ENCODE peak calls at places on chromosomes 13 and 19, in ten cellular contexts. One of them, this sample, is unnamed.

GRCh38 chr19:2494447-2495129 is 18.7 kb downstream of the GADD45B start:
- DNase-seq in MV-4-11: peak; percentile 48
- DNase-seq in choroid plexus epithelial cell: peak; percentile 85
- DNase-seq in amygdala: peak; percentile 64
- DNase-seq in pancreas: peak; percentile 80
- DNase-seq in T-helper 9 cell: peak; percentile 62
- DNase-seq in stimulated activated CD4-positive, alpha-beta T cell treated with anti-CD3 and anti-CD28 coated beads, Interleukin-15, amount 100 ng/mL, for 24 hours: peak; percentile 72
- DNase-seq in M059J: peak; percentile 69
- DNase-seq in GM18507: no peak
- DNase-seq in SW480: peak; percentile 34
- DNase-seq in this sample: peak; percentile 82

GRCh38 chr13:109918179-109918651 is 131.8 kb upstream of the IRS2 start:
- DNase-seq in T-helper 9 cell: no peak
- DNase-seq in GM18507: no peak
- DNase-seq in stimulated activated CD4-positive, alpha-beta T cell treated with anti-CD3 and anti-CD28 coated beads, Interleukin-15, amount 100 ng/mL, for 24 hours: no peak
- DNase-seq in MV-4-11: no peak
- DNase-seq in M059J: peak; percentile 19
- DNase-seq in amygdala: peak; percentile 12
- DNase-seq in pancreas: no peak
- DNase-seq in SW480: no peak
- DNase-seq in choroid plexus epithelial cell: peak; percentile 9
- DNase-seq in this sample: no peak

GRCh38 chr13:69264362-69265334 is 843.0 kb upstream of the ATXN8OS start:
- DNase-seq in MV-4-11: no peak
- DNase-seq in M059J: no peak
- DNase-seq in pancreas: no peak
- DNase-seq in choroid plexus epithelial cell: no peak
- DNase-seq in GM18507: no peak
- DNase-seq in T-helper 9 cell: no peak
- DNase-seq in amygdala: no peak
- DNase-seq in SW480: peak; percentile 2
- DNase-seq in stimulated activated CD4-positive, alpha-beta T cell treated with anti-CD3 and anti-CD28 coated beads, Interleukin-15, amount 100 ng/mL, for 24 hours: no peak
- DNase-seq in this sample: no peak

GRCh38 chr19:3554254-3555083 is 2.9 kb downstream of the MFSD12 start:
- DNase-seq in amygdala: no peak
- DNase-seq in MV-4-11: peak; percentile 44
- DNase-seq in stimulated activated CD4-positive, alpha-beta T cell treated with anti-CD3 and anti-CD28 coated beads, Interleukin-15, amount 100 ng/mL, for 24 hours: no peak
- DNase-seq in choroid plexus epithelial cell: no peak
- DNase-seq in T-helper 9 cell: peak; percentile 28
- DNase-seq in SW480: no peak
- DNase-seq in M059J: no peak
- DNase-seq in pancreas: no peak
- DNase-seq in GM18507: no peak
- DNase-seq in this sample: no peak

GRCh38 chr19:40365613-40366401 is 17.3 kb downstream of the PLD3 start:
- DNase-seq in amygdala: peak; percentile 71
- DNase-seq in T-helper 9 cell: peak; percentile 18
- DNase-seq in MV-4-11: peak; percentile 67
- DNase-seq in pancreas: peak; percentile 50
- DNase-seq in GM18507: peak; percentile 60
- DNase-seq in M059J: no peak
- DNase-seq in stimulated activated CD4-positive, alpha-beta T cell treated with anti-CD3 and anti-CD28 coated beads, Interleukin-15, amount 100 ng/mL, for 24 hours: peak; percentile 73
- DNase-seq in SW480: no peak
- DNase-seq in choroid plexus epithelial cell: peak; percentile 85
- DNase-seq in this sample: peak; percentile 50

GRCh38 chr13:36998624-36999041 is 507 bp downstream of the ALG5 start:
- DNase-seq in pancreas: peak; percentile 39
- DNase-seq in choroid plexus epithelial cell: no peak
- DNase-seq in M059J: no peak
- DNase-seq in stimulated activated CD4-positive, alpha-beta T cell treated with anti-CD3 and anti-CD28 coated beads, Interleukin-15, amount 100 ng/mL, for 24 hours: peak; percentile 27
- DNase-seq in GM18507: no peak
- DNase-seq in T-helper 9 cell: peak; percentile 8
- DNase-seq in MV-4-11: no peak
- DNase-seq in SW480: peak; percentile 12
- DNase-seq in amygdala: peak; percentile 11
- DNase-seq in this sample: peak; percentile 29

GRCh38 chr19:1237027-1237659 is 662 bp downstream of the CBARP start:
- DNase-seq in T-helper 9 cell: no peak
- DNase-seq in M059J: no peak
- DNase-seq in choroid plexus epithelial cell: no peak
- DNase-seq in pancreas: no peak
- DNase-seq in SW480: no peak
- DNase-seq in MV-4-11: no peak
- DNase-seq in GM18507: no peak
- DNase-seq in amygdala: peak; percentile 45
- DNase-seq in stimulated activated CD4-positive, alpha-beta T cell treated with anti-CD3 and anti-CD28 coated beads, Interleukin-15, amount 100 ng/mL, for 24 hours: no peak
- DNase-seq in this sample: no peak

GRCh38 chr13:50130686-50131051 is 115.4 kb downstream of the KCNRG start:
- DNase-seq in GM18507: no peak
- DNase-seq in choroid plexus epithelial cell: peak; percentile 60
- DNase-seq in M059J: no peak
- DNase-seq in MV-4-11: no peak
- DNase-seq in T-helper 9 cell: peak; percentile 12
- DNase-seq in pancreas: no peak
- DNase-seq in amygdala: no peak
- DNase-seq in stimulated activated CD4-positive, alpha-beta T cell treated with anti-CD3 and anti-CD28 coated beads, Interleukin-15, amount 100 ng/mL, for 24 hours: peak; percentile 18
- DNase-seq in SW480: peak; percentile 50
- DNase-seq in this sample: no peak

GRCh38 chr19:28966737-28967401 is 246.1 kb downstream of the UQCRFS1 start:
- DNase-seq in GM18507: no peak
- DNase-seq in choroid plexus epithelial cell: peak; percentile 31
- DNase-seq in T-helper 9 cell: no peak
- DNase-seq in pancreas: no peak
- DNase-seq in MV-4-11: no peak
- DNase-seq in SW480: peak; percentile 10
- DNase-seq in amygdala: no peak
- DNase-seq in stimulated activated CD4-positive, alpha-beta T cell treated with anti-CD3 and anti-CD28 coated beads, Interleukin-15, amount 100 ng/mL, for 24 hours: no peak
- DNase-seq in M059J: no peak
- DNase-seq in this sample: no peak

GRCh38 chr19:12450817-12451216 is 10.0 kb upstream of the ZNF443 start:
- DNase-seq in M059J: no peak
- DNase-seq in GM18507: no peak
- DNase-seq in MV-4-11: no peak
- DNase-seq in pancreas: no peak
- DNase-seq in T-helper 9 cell: no peak
- DNase-seq in SW480: no peak
- DNase-seq in choroid plexus epithelial cell: no peak
- DNase-seq in amygdala: no peak
- DNase-seq in stimulated activated CD4-positive, alpha-beta T cell treated with anti-CD3 and anti-CD28 coated beads, Interleukin-15, amount 100 ng/mL, for 24 hours: no peak
- DNase-seq in this sample: no peak

GRCh38 chr13:31038834-31039552 is 106.5 kb downstream of the TEX26 start:
- DNase-seq in M059J: peak; percentile 82
- DNase-seq in choroid plexus epithelial cell: peak; percentile 74
- DNase-seq in amygdala: no peak
- DNase-seq in MV-4-11: peak; percentile 98
- DNase-seq in GM18507: peak; percentile 49
- DNase-seq in T-helper 9 cell: no peak
- DNase-seq in stimulated activated CD4-positive, alpha-beta T cell treated with anti-CD3 and anti-CD28 coated beads, Interleukin-15, amount 100 ng/mL, for 24 hours: peak; percentile 48
- DNase-seq in pancreas: no peak
- DNase-seq in SW480: peak; percentile 80
- DNase-seq in this sample: no peak

GRCh38 chr13:30453727-30454126 is 12.0 kb downstream of the HMGB1 start:
- DNase-seq in amygdala: no peak
- DNase-seq in stimulated activated CD4-positive, alpha-beta T cell treated with anti-CD3 and anti-CD28 coated beads, Interleukin-15, amount 100 ng/mL, for 24 hours: no peak
- DNase-seq in SW480: peak; percentile 33
- DNase-seq in T-helper 9 cell: no peak
- DNase-seq in pancreas: no peak
- DNase-seq in choroid plexus epithelial cell: peak; percentile 58
- DNase-seq in MV-4-11: peak; percentile 86
- DNase-seq in M059J: no peak
- DNase-seq in GM18507: no peak
- DNase-seq in this sample: no peak

GRCh38 chr19:39127812-39128510 is 2.4 kb downstream of the PAK4 start:
- DNase-seq in T-helper 9 cell: no peak
- DNase-seq in M059J: no peak
- DNase-seq in MV-4-11: no peak
- DNase-seq in choroid plexus epithelial cell: no peak
- DNase-seq in SW480: no peak
- DNase-seq in stimulated activated CD4-positive, alpha-beta T cell treated with anti-CD3 and anti-CD28 coated beads, Interleukin-15, amount 100 ng/mL, for 24 hours: no peak
- DNase-seq in amygdala: no peak
- DNase-seq in GM18507: no peak
- DNase-seq in pancreas: peak; percentile 92
- DNase-seq in this sample: no peak

GRCh38 chr19:17673937-17674799 is 14.0 kb downstream of the UNC13A start:
- DNase-seq in T-helper 9 cell: no peak
- DNase-seq in stimulated activated CD4-positive, alpha-beta T cell treated with anti-CD3 and anti-CD28 coated beads, Interleukin-15, amount 100 ng/mL, for 24 hours: no peak
- DNase-seq in GM18507: no peak
- DNase-seq in pancreas: no peak
- DNase-seq in MV-4-11: no peak
- DNase-seq in M059J: peak; percentile 30
- DNase-seq in choroid plexus epithelial cell: no peak
- DNase-seq in SW480: no peak
- DNase-seq in amygdala: no peak
- DNase-seq in this sample: no peak

GRCh38 chr13:75384881-75385707 is 96.9 kb downstream of the TBC1D4 start:
- DNase-seq in GM18507: no peak
- DNase-seq in MV-4-11: peak; percentile 22
- DNase-seq in stimulated activated CD4-positive, alpha-beta T cell treated with anti-CD3 and anti-CD28 coated beads, Interleukin-15, amount 100 ng/mL, for 24 hours: no peak
- DNase-seq in SW480: no peak
- DNase-seq in amygdala: no peak
- DNase-seq in M059J: no peak
- DNase-seq in T-helper 9 cell: no peak
- DNase-seq in choroid plexus epithelial cell: no peak
- DNase-seq in pancreas: no peak
- DNase-seq in this sample: no peak

GRCh38 chr19:1263198-1263597 is 5.9 kb upstream of the CIRBP start:
- DNase-seq in T-helper 9 cell: no peak
- DNase-seq in SW480: no peak
- DNase-seq in M059J: no peak
- DNase-seq in GM18507: no peak
- DNase-seq in pancreas: no peak
- DNase-seq in amygdala: no peak
- DNase-seq in MV-4-11: no peak
- DNase-seq in choroid plexus epithelial cell: no peak
- DNase-seq in stimulated activated CD4-positive, alpha-beta T cell treated with anti-CD3 and anti-CD28 coated beads, Interleukin-15, amount 100 ng/mL, for 24 hours: no peak
- DNase-seq in this sample: no peak

GRCh38 chr13:99063952-99064351 is 86.1 kb upstream of the DOCK9 start:
- DNase-seq in GM18507: no peak
- DNase-seq in amygdala: no peak
- DNase-seq in stimulated activated CD4-positive, alpha-beta T cell treated with anti-CD3 and anti-CD28 coated beads, Interleukin-15, amount 100 ng/mL, for 24 hours: no peak
- DNase-seq in MV-4-11: peak; percentile 62
- DNase-seq in T-helper 9 cell: no peak
- DNase-seq in SW480: no peak
- DNase-seq in pancreas: no peak
- DNase-seq in choroid plexus epithelial cell: peak; percentile 55
- DNase-seq in M059J: peak; percentile 56
- DNase-seq in this sample: no peak

GRCh38 chr19:48858984-48859710 is 9.3 kb downstream of the PLEKHA4 start:
- DNase-seq in stimulated activated CD4-positive, alpha-beta T cell treated with anti-CD3 and anti-CD28 coated beads, Interleukin-15, amount 100 ng/mL, for 24 hours: peak; percentile 90
- DNase-seq in M059J: no peak
- DNase-seq in amygdala: no peak
- DNase-seq in T-helper 9 cell: peak; percentile 70
- DNase-seq in pancreas: peak; percentile 83
- DNase-seq in MV-4-11: no peak
- DNase-seq in choroid plexus epithelial cell: no peak
- DNase-seq in SW480: no peak
- DNase-seq in GM18507: no peak
- DNase-seq in this sample: peak; percentile 61

GRCh38 chr13:44050450-44051063 is 170.9 kb downstream of the LACC1 start:
- DNase-seq in amygdala: no peak
- DNase-seq in GM18507: no peak
- DNase-seq in M059J: peak; percentile 23
- DNase-seq in SW480: peak; percentile 59
- DNase-seq in stimulated activated CD4-positive, alpha-beta T cell treated with anti-CD3 and anti-CD28 coated beads, Interleukin-15, amount 100 ng/mL, for 24 hours: no peak
- DNase-seq in pancreas: no peak
- DNase-seq in choroid plexus epithelial cell: peak; percentile 66
- DNase-seq in MV-4-11: no peak
- DNase-seq in T-helper 9 cell: no peak
- DNase-seq in this sample: no peak

GRCh38 chr13:50303963-50304721 is 288.9 kb downstream of the KCNRG start:
- DNase-seq in amygdala: no peak
- DNase-seq in MV-4-11: no peak
- DNase-seq in pancreas: no peak
- DNase-seq in GM18507: no peak
- DNase-seq in M059J: no peak
- DNase-seq in choroid plexus epithelial cell: no peak
- DNase-seq in stimulated activated CD4-positive, alpha-beta T cell treated with anti-CD3 and anti-CD28 coated beads, Interleukin-15, amount 100 ng/mL, for 24 hours: no peak
- DNase-seq in SW480: no peak
- DNase-seq in T-helper 9 cell: no peak
- DNase-seq in this sample: no peak

GRCh38 chr19:42290523-42291436 is 11.2 kb upstream of the PRR19 start:
- DNase-seq in GM18507: no peak
- DNase-seq in T-helper 9 cell: peak; percentile 51
- DNase-seq in amygdala: no peak
- DNase-seq in pancreas: peak; percentile 54
- DNase-seq in MV-4-11: peak; percentile 33
- DNase-seq in choroid plexus epithelial cell: no peak
- DNase-seq in SW480: peak; percentile 49
- DNase-seq in M059J: no peak
- DNase-seq in stimulated activated CD4-positive, alpha-beta T cell treated with anti-CD3 and anti-CD28 coated beads, Interleukin-15, amount 100 ng/mL, for 24 hours: peak; percentile 60
- DNase-seq in this sample: no peak

GRCh38 chr13:100977841-100978240 is 303.2 kb upstream of the TMTC4 start:
- DNase-seq in M059J: no peak
- DNase-seq in MV-4-11: no peak
- DNase-seq in SW480: no peak
- DNase-seq in stimulated activated CD4-positive, alpha-beta T cell treated with anti-CD3 and anti-CD28 coated beads, Interleukin-15, amount 100 ng/mL, for 24 hours: no peak
- DNase-seq in pancreas: no peak
- DNase-seq in GM18507: no peak
- DNase-seq in T-helper 9 cell: no peak
- DNase-seq in amygdala: no peak
- DNase-seq in choroid plexus epithelial cell: no peak
- DNase-seq in this sample: no peak

GRCh38 chr13:48410199-48410598 is 2.7 kb downstream of the LPAR6 start:
- DNase-seq in pancreas: no peak
- DNase-seq in M059J: no peak
- DNase-seq in SW480: no peak
- DNase-seq in stimulated activated CD4-positive, alpha-beta T cell treated with anti-CD3 and anti-CD28 coated beads, Interleukin-15, amount 100 ng/mL, for 24 hours: no peak
- DNase-seq in T-helper 9 cell: no peak
- DNase-seq in GM18507: no peak
- DNase-seq in choroid plexus epithelial cell: no peak
- DNase-seq in amygdala: no peak
- DNase-seq in MV-4-11: no peak
- DNase-seq in this sample: no peak

GRCh38 chr13:31835932-31836331 is 96.6 kb downstream of the RXFP2 start:
- DNase-seq in SW480: no peak
- DNase-seq in pancreas: no peak
- DNase-seq in GM18507: no peak
- DNase-seq in MV-4-11: no peak
- DNase-seq in choroid plexus epithelial cell: peak; percentile 77
- DNase-seq in amygdala: no peak
- DNase-seq in stimulated activated CD4-positive, alpha-beta T cell treated with anti-CD3 and anti-CD28 coated beads, Interleukin-15, amount 100 ng/mL, for 24 hours: no peak
- DNase-seq in M059J: peak; percentile 90
- DNase-seq in T-helper 9 cell: no peak
- DNase-seq in this sample: no peak

GRCh38 chr13:98869408-98870090 is 108.3 kb downstream of the DOCK9 start:
- DNase-seq in choroid plexus epithelial cell: peak; percentile 20
- DNase-seq in GM18507: no peak
- DNase-seq in MV-4-11: no peak
- DNase-seq in T-helper 9 cell: no peak
- DNase-seq in M059J: peak; percentile 23
- DNase-seq in stimulated activated CD4-positive, alpha-beta T cell treated with anti-CD3 and anti-CD28 coated beads, Interleukin-15, amount 100 ng/mL, for 24 hours: no peak
- DNase-seq in pancreas: no peak
- DNase-seq in amygdala: no peak
- DNase-seq in SW480: no peak
- DNase-seq in this sample: no peak

GRCh38 chr19:18446811-18447359 is 9.0 kb upstream of the ISYNA1 start:
- DNase-seq in T-helper 9 cell: no peak
- DNase-seq in SW480: no peak
- DNase-seq in pancreas: peak; percentile 11
- DNase-seq in choroid plexus epithelial cell: no peak
- DNase-seq in M059J: no peak
- DNase-seq in stimulated activated CD4-positive, alpha-beta T cell treated with anti-CD3 and anti-CD28 coated beads, Interleukin-15, amount 100 ng/mL, for 24 hours: no peak
- DNase-seq in MV-4-11: no peak
- DNase-seq in amygdala: no peak
- DNase-seq in GM18507: no peak
- DNase-seq in this sample: no peak

GRCh38 chr13:30581582-30581981 is 36.1 kb upstream of the USPL1 start:
- DNase-seq in amygdala: no peak
- DNase-seq in pancreas: no peak
- DNase-seq in MV-4-11: peak; percentile 13
- DNase-seq in M059J: peak; percentile 28
- DNase-seq in choroid plexus epithelial cell: peak; percentile 65
- DNase-seq in T-helper 9 cell: no peak
- DNase-seq in GM18507: peak; percentile 8
- DNase-seq in stimulated activated CD4-positive, alpha-beta T cell treated with anti-CD3 and anti-CD28 coated beads, Interleukin-15, amount 100 ng/mL, for 24 hours: no peak
- DNase-seq in SW480: peak; percentile 28
- DNase-seq in this sample: no peak

GRCh38 chr19:1216756-1217155 is 11.2 kb downstream of the STK11 start:
- DNase-seq in stimulated activated CD4-positive, alpha-beta T cell treated with anti-CD3 and anti-CD28 coated beads, Interleukin-15, amount 100 ng/mL, for 24 hours: no peak
- DNase-seq in SW480: no peak
- DNase-seq in choroid plexus epithelial cell: no peak
- DNase-seq in GM18507: no peak
- DNase-seq in MV-4-11: no peak
- DNase-seq in pancreas: no peak
- DNase-seq in M059J: no peak
- DNase-seq in T-helper 9 cell: no peak
- DNase-seq in amygdala: no peak
- DNase-seq in this sample: no peak